ENCODE peak calls at places on chromosomes 13 and 19, in six cellular contexts. M is KBM-7; Q is neural crest cell; Z is caudate nucleus; S is stimulated activated CD4-positive, alpha-beta T cell treated with anti-CD3 and anti-CD28 coated beads, TNF-alpha, amount 100 ng/mL, for 24 hours; V is stimulated activated CD8-positive, alpha-beta memory T cell treated with anti-CD3 and anti-CD28 coated beads, Interleukin-7, amount 100 ng/mL, for 1 hour. N is an unnamed sample.

GRCh38 chr19:32404939-32405430 is 585 bp upstream of the DPY19L3 start:
- DNase-seq in S (no peak), M (no peak), Z (peak), Q (peak), V (no peak), N (no peak)

GRCh38 chr13:73677041-73677589 is 457.1 kb downstream of the KLF12 start:
- DNase-seq in V (no peak), Q (no peak), M (no peak), S (no peak), Z (no peak), N (no peak)

GRCh38 chr13:113562866-113563265 is 21.7 kb upstream of the TFDP1 start:
- DNase-seq in S (no peak), M (no peak), Q (no peak), Z (no peak), V (no peak), N (no peak)

GRCh38 chr19:39430675-39431593 is 4.8 kb downstream of the RPS16 start:
- DNase-seq in Z (no peak), Q (no peak), S (peak), M (peak), V (no peak), N (peak)

GRCh38 chr19:42092350-42092749 is 16.4 kb downstream of the ZNF574 start:
- DNase-seq in Q (no peak), M (peak), S (no peak), V (no peak), Z (no peak), N (peak)

GRCh38 chr19:20276011-20276738 is 109.2 kb downstream of the ZNF486 start:
- DNase-seq in V (no peak), Q (no peak), S (no peak), Z (no peak), M (no peak), N (no peak)

GRCh38 chr13:53144826-53145225 is 116.2 kb downstream of the OLFM4 start:
- DNase-seq in V (no peak), M (no peak), Q (no peak), S (no peak), Z (no peak), N (no peak)

GRCh38 chr13:105262579-105262978 is 1272.9 kb downstream of the EFNB2 start:
- DNase-seq in S (no peak), Q (no peak), M (no peak), V (no peak), Z (no peak), N (no peak)

N was measured in NB4.